ENCODE peak calls at places on chromosomes 5 and 9, in four cellular contexts. T is neural progenitor cell, G is transverse colon, I is RWPE2. K is an unnamed sample.

GRCh38 chr9:69122391-69123141 is 51.5 kb upstream of the TJP2 start:
- DNase-seq in T (peak; percentile 53), G (peak; percentile 66), I (no peak), K (no peak)

GRCh38 chr5:131672791-131673190 is 37.8 kb upstream of the RAPGEF6 start:
- DNase-seq in T (no peak), G (no peak), I (no peak), K (no peak)

GRCh38 chr5:169084775-169085566 is 216.0 kb downstream of the SLIT3 start:
- DNase-seq in T (peak; percentile 24), G (no peak), I (no peak), K (no peak)

GRCh38 chr5:163503106-163504090 is 2.0 kb upstream of the MAT2B start:
- DNase-seq in T (peak; percentile 74), G (peak; percentile 70), I (no peak), K (peak; percentile 19)

GRCh38 chr5:59174248-59174844 is 591.5 kb downstream of the RAB3C start:
- DNase-seq in T (peak; percentile 64), G (no peak), I (no peak), K (peak; percentile 9)

GRCh38 chr9:138043411-138044345 is 166.1 kb downstream of the CACNA1B start:
- DNase-seq in T (no peak), G (no peak), I (peak; percentile 46), K (no peak)

GRCh38 chr5:60997721-60998120 is 52.7 kb downstream of the NDUFAF2 start:
- DNase-seq in T (no peak), G (no peak), I (no peak), K (no peak)

GRCh38 chr5:106875591-106876297 is 795.0 kb downstream of the EFNA5 start:
- DNase-seq in T (peak; percentile 11), G (no peak), I (no peak), K (no peak)

GRCh38 chr5:176619203-176619568 is 9.2 kb upstream of the GPRIN1 start:
- DNase-seq in T (peak; percentile 98), G (peak; percentile 47), I (peak; percentile 98), K (peak; percentile 52)

GRCh38 chr9:137892424-137893191 is 15.0 kb downstream of the CACNA1B start:
- DNase-seq in T (no peak), G (no peak), I (no peak), K (no peak)

GRCh38 chr9:134783699-134784039 is 96.9 kb upstream of the FCN2 start:
- DNase-seq in T (no peak), G (no peak), I (no peak), K (no peak)

GRCh38 chr5:150256416-150257064 is 33.0 kb downstream of the CAMK2A start:
- DNase-seq in T (peak; percentile 65), G (no peak), I (no peak), K (no peak)

GRCh38 chr5:34503379-34504346 is 152.5 kb upstream of the RAI14 start:
- DNase-seq in T (no peak), G (no peak), I (no peak), K (no peak)

GRCh38 chr5:76074487-76074886 is 8.7 kb upstream of the SV2C start:
- DNase-seq in T (peak; percentile 70), G (peak; percentile 38), I (no peak), K (no peak)

GRCh38 chr5:6184481-6184880 is 193.9 kb downstream of the MED10 start:
- DNase-seq in T (no peak), G (no peak), I (no peak), K (no peak)

GRCh38 chr9:127877566-127877998 is at the start of gene AK1:
- DNase-seq in T (peak; percentile 81), G (peak; percentile 84), I (peak; percentile 78), K (no peak)

GRCh38 chr9:134391319-134392231 is 65.3 kb downstream of the RXRA start:
- DNase-seq in T (no peak), G (peak; percentile 54), I (no peak), K (peak; percentile 30)

GRCh38 chr9:126615251-126615790 is 1.6 kb downstream of the LMX1B start:
- DNase-seq in T (peak; percentile 55), G (peak; percentile 22), I (peak; percentile 49), K (no peak)

GRCh38 chr5:54514269-54514668 is 3.3 kb upstream of the SNX18 start:
- DNase-seq in T (peak; percentile 34), G (no peak), I (no peak), K (no peak)

GRCh38 chr9:30673132-30673531 is 1711.3 kb upstream of the ACO1 start:
- DNase-seq in T (no peak), G (no peak), I (no peak), K (no peak)

GRCh38 chr9:113474372-113474771 is 10.8 kb downstream of the RGS3 start:
- DNase-seq in T (no peak), G (no peak), I (no peak), K (no peak)

GRCh38 chr9:22054529-22054928 is 45.4 kb upstream of the CDKN2B start:
- DNase-seq in T (no peak), G (no peak), I (no peak), K (no peak)

GRCh38 chr5:57495688-57496087 is 13.1 kb upstream of the ACTBL2 start:
- DNase-seq in T (peak; percentile 32), G (no peak), I (no peak), K (no peak)

GRCh38 chr5:180829711-180830110 is 27.1 kb upstream of the MGAT1 start:
- DNase-seq in T (no peak), G (no peak), I (no peak), K (no peak)

GRCh38 chr9:129146441-129146933 is 31.6 kb downstream of the IER5L start:
- DNase-seq in T (no peak), G (no peak), I (no peak), K (no peak)

GRCh38 chr9:103471241-103471640 is 476.1 kb downstream of the CYLC2 start:
- DNase-seq in T (no peak), G (no peak), I (no peak), K (no peak)

GRCh38 chr5:109945723-109946480 is 256.2 kb downstream of the MAN2A1 start:
- DNase-seq in T (no peak), G (no peak), I (no peak), K (no peak)

GRCh38 chr9:123556464-123557435 is 200.8 kb downstream of the CRB2 start:
- DNase-seq in T (no peak), G (no peak), I (no peak), K (no peak)

GRCh38 chr5:1005904-1006655 is 2.5 kb upstream of the NKD2 start:
- DNase-seq in T (no peak), G (peak; percentile 5), I (peak; percentile 64), K (no peak)

GRCh38 chr5:138330813-138331448 is 673 bp downstream of the CDC25C start:
- DNase-seq in T (no peak), G (no peak), I (no peak), K (no peak)

GRCh38 chr5:149838881-149839739 is 105.5 kb downstream of the PDE6A start:
- DNase-seq in T (no peak), G (no peak), I (no peak), K (no peak)

GRCh38 chr5:34620185-34620584 is 35.9 kb upstream of the RAI14 start:
- DNase-seq in T (no peak), G (no peak), I (no peak), K (no peak)

GRCh38 chr5:151037561-151038291 is 17.3 kb downstream of the GPX3 start:
- DNase-seq in T (no peak), G (no peak), I (no peak), K (no peak)

GRCh38 chr5:80245986-80246781 is 9.7 kb downstream of the SERINC5 start:
- DNase-seq in T (peak; percentile 84), G (no peak), I (no peak), K (no peak)

GRCh38 chr5:172336666-172337310 is 53.2 kb upstream of the UBTD2 start:
- DNase-seq in T (no peak), G (no peak), I (no peak), K (no peak)

GRCh38 chr5:9474241-9475002 is 71.5 kb downstream of the SEMA5A start:
- DNase-seq in T (no peak), G (no peak), I (no peak), K (no peak)

DNA sequence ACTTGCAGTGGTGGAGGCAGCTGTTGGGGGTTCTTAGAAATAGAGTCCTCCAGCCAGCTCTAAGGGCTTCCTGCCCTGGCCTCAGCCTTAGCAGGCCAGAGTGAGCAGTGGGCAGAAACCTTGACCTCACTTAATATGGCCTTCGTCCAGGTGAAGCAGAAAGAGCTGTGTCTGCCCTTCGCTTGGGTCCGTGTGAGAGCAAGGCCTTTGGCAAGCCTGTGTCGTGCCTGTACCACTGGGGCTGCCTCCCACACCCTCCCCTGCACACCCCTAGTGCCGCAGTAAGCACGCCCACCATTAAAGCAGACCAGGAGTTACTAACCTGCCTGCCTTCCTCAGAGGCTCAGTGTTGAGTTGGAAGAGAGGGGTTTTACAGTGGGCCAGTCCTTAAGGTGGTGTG is 13.6 kb downstream of the ARPC5L start:
- DNase-seq in T (no peak), G (no peak), I (no peak), K (no peak)
- TF ChIP-seq CTCF in T (no peak), G (no peak), I (no peak), K (no peak)

GRCh38 chr9:101409079-101409477 is 10.4 kb downstream of the ZNF189 start:
- DNase-seq in T (no peak), G (no peak), I (no peak), K (no peak)
- H3K27me3 ChIP-seq in T (no peaks in the 10 kb centered on the region), G (no peaks in the 10 kb centered on the region), I (no peaks in the 10 kb centered on the region), K (no peaks in the 10 kb centered on the region)

DNA sequence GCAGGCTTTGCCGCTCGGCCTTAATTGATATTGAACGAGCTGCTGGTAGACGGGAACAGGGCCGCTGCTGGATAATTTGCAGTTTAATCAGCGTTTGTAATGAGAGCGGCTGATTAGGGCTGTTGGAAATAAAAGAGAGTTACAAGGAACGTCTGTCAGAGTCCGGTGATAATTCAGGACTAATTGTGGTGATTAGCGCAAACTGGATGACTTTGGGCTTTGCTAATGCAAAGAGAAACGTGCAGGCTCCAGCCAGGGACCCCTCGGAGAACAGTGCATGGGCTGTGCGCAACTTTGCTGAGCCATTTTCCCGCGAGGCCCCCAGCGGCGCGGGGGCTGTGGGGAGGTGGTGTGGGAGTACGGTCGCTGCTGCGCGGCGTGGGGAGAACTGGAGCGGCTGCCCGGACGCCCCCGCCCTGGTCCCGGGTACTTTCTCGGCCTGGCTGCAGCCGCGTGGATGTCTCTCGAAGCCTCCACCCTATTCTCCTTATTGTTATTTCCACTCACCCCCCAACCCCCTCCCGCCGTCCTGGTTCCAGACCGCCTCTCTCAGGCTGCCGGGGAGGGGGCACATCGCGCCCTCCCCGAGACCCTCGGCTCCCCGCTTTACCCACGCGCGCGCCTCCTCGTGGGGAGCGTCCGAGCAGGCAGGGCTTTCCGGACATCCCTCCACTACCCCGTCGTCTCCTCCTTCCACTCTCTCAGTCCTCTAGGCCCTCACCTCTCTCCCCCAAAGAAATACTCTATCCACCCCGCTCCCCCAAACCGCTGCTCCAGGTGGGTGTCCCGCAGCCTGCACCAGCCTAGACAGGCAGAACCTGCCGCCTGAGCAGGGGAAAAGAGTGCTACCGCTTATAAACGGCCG is 68.5 kb upstream of the TBCA start:
- DNase-seq in T (peak; percentile 57), G (no peak), I (no peak), K (no peak)
- TF ChIP-seq CTCF in T (no peak), G (peak; percentile 16), I (no peak), K (no peak)

DNA sequence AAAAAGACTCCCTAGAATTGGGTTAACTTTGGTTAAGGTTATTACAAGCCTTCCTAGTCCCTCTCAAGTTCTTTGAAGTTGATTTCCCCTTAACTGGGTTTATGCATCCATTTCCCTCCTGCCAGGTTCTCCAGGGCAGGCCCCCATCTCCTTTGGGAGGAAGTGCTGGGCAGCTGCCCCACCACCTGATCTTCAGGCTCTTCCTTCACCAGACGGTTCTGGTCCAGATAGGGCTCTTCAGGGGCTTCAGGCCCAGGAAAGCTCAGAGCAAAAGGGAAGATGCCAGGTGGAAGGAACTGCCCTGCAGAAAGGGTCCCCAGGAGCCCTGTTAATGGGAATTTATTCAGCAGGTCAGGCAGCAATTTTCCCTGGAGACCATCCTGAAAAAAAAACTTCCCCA is 2.1 kb downstream of the SMIM32 start:
- DNase-seq in T (no peak), G (no peak), I (no peak), K (no peak)
- H3K27me3 ChIP-seq in T (peaks cover 62% of the 10 kb centered on the region), G (peaks cover 32% of the 10 kb centered on the region), I (peaks cover 40% of the 10 kb centered on the region), K (peaks cover 16% of the 10 kb centered on the region)

K was measured in CD4-positive, alpha-beta T cell.